ENCODE peak calls at places on chromosomes 5 and 9, in seven cellular contexts. E is lower leg skin, G is aorta, R is GM12865, H is H7, N is transverse colon, Z is coronary artery. O is an unnamed sample.

GRCh38 chr5:127311349-127311748 is 20.8 kb downstream of the MEGF10 start:
- DNase-seq in E (no peak), G (no peak), R (no peak), H (no peak), N (no peak), Z (no peak), O (no peak)

GRCh38 chr5:72064801-72065570 is 42.3 kb upstream of the MAP1B start:
- DNase-seq in E (no peak), G (no peak), R (no peak), H (no peak), N (no peak), Z (no peak), O (no peak)

GRCh38 chr9:19918630-19919029 is 129.8 kb upstream of the SLC24A2 start:
- DNase-seq in E (no peak), G (no peak), R (no peak), H (no peak), N (no peak), Z (no peak), O (no peak)

GRCh38 chr9:21656776-21657637 is 145.4 kb upstream of the MTAP start:
- DNase-seq in E (no peak), G (no peak), R (no peak), H (no peak), N (no peak), Z (no peak), O (no peak)

GRCh38 chr9:21097817-21098216 is 20.1 kb upstream of the IFNB1 start:
- DNase-seq in E (no peak), G (no peak), R (no peak), H (no peak), N (no peak), Z (no peak), O (no peak)

GRCh38 chr5:99600952-99601351 is 672.1 kb upstream of the CHD1 start:
- DNase-seq in E (no peak), G (no peak), R (no peak), H (no peak), N (no peak), Z (no peak), O (no peak)

GRCh38 chr5:151140686-151141459 is 16.7 kb downstream of the ANXA6 start:
- DNase-seq in E (no peak), G (no peak), R (no peak), H (no peak), N (no peak), Z (no peak), O (no peak)

GRCh38 chr5:138626333-138626944 is 51.2 kb upstream of the HSPA9 start:
- DNase-seq in E (no peak), G (no peak), R (no peak), H (no peak), N (no peak), Z (no peak), O (no peak)

DNA sequence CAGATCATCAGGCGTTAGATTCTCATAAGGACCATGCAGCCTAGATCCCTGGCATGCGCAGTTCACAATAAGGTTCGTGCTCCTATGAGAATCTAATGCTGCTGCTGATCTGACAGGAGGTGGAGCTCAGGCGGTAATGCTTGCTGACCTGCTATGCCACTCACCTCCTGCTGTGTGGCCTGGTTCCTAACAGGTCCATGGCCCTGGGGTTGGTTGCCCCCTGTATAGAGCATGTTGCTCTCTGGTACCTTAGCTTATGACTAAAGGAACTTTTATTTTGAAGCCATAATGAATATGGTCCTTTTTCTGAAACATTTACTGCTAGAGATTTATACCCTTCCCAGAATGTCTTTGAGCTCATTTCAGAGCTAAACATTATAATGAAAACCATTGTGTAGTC is 3.1 kb downstream of the MAN2A1 start:
- DNase-seq in E (no peak), G (no peak), R (peak), H (no peak), N (peak), Z (no peak), O (no peak)
- H3K4me3 ChIP-seq in E (no peak), G (peak), R (peak), H (no peak), N (no peak), Z (peak), O (no peak)

DNA sequence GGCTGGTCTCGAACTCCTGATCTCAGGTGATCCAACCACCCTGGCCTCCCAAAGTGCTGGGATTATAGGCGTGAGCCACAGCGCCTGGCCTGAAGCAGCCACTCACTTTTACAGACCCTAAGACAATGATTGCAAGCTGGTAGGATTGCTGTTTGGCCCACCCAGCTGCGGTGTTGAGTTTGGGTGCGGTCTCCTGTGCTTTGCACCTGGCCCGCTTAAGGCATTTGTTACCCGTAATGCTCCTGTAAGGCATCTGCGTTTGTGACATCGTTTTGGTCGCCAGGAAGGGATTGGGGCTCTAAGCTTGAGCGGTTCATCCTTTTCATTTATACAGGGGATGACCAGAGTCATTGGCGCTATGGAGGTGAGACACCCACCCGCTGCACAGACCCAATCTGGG is 1.5 kb downstream of the CA9 start:
- DNase-seq in E (no peak), G (no peak), R (no peak), H (no peak), N (no peak), Z (no peak), O (no peak)
- H3K4me3 ChIP-seq in E (no peak), G (no peak), R (no peak), H (peak), N (peak), Z (peak), O (no peak)

GRCh38 chr5:64165500-64166200 is at the start of gene RNF180:
- DNase-seq in E (peak), G (peak), R (peak), H (peak), N (peak), Z (no peak), O (no peak)
- H3K4me3 ChIP-seq in E (peak), G (peak), R (no peak), H (peak), N (peak), Z (peak), O (no peak)

DNA sequence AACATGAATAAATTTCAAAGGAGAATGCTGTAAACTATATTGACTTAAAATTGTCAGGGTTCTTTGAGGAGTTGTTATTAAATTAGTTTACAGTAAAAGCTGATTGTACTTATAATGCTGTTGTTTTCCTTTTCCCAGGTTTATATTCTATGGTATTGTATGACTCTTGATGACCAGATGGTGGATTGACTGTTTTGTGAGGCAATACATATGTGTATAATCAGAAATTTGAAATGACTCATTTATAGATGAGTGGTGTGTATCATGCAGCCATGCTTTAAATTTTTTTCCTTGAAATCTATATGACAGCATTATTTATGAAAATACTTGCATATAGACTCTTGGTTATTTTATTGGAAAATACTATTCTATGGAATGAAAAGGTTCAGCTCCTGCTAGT is 195.3 kb downstream of the CNTLN start:
- DNase-seq in E (no peak), G (no peak), R (no peak), H (no peak), N (no peak), Z (no peak), O (no peak)
- H3K4me3 ChIP-seq in E (no peak), G (no peak), R (no peak), H (no peak), N (no peak), Z (no peak), O (no peak)